ENCODE peak calls at places on chromosomes 6 and 20, in eight cellular contexts. B is SJSA1, J is tibial artery, F is right lobe of liver, I is testis, G is aorta, P is thyroid gland, W is H1. E is an unnamed sample.

GRCh38 chr20:60270341-60270740 is 312.1 kb downstream of the CDH26 start:
- DNase-seq in B (no peak), F (no peak), G (no peak), W (no peak), I (no peak), J (no peak), P (no peak), E (no peak)

GRCh38 chr6:55825402-55826051 is 49.9 kb downstream of the BMP5 start:
- DNase-seq in B (no peak), G (no peak), P (no peak), F (no peak), J (no peak), W (no peak), I (peak; percentile 45), E (peak; percentile 79)

GRCh38 chr6:121770943-121771342 is 335.5 kb downstream of the GJA1 start:
- DNase-seq in G (no peak), J (no peak), F (no peak), B (no peak), I (no peak), W (no peak), P (no peak), E (no peak)

GRCh38 chr6:7047966-7048365 is 59.8 kb upstream of the RREB1 start:
- DNase-seq in B (no peak), W (no peak), J (no peak), P (no peak), G (no peak), I (no peak), F (no peak), E (no peak)

GRCh38 chr6:626236-626635 is 30.7 kb downstream of the HUS1B start:
- DNase-seq in P (no peak), F (no peak), B (peak; percentile 93), I (no peak), J (no peak), G (no peak), W (no peak), E (peak; percentile 89)

GRCh38 chr20:6480328-6481030 is 287.0 kb upstream of the BMP2 start:
- DNase-seq in B (no peak), P (no peak), G (no peak), W (no peak), J (no peak), F (no peak), I (no peak), E (no peak)

GRCh38 chr6:142452993-142453392 is 151.2 kb downstream of the ADGRG6 start:
- DNase-seq in G (no peak), P (no peak), I (no peak), J (no peak), F (no peak), B (no peak), W (no peak), E (no peak)

GRCh38 chr6:24827162-24827561 is 28.4 kb upstream of the ARMH2 start:
- DNase-seq in P (peak; percentile 96), B (no peak), W (no peak), F (no peak), I (no peak), G (no peak), J (no peak), E (no peak)

GRCh38 chr6:137707590-137708360 is 159.3 kb upstream of the TNFAIP3 start:
- DNase-seq in B (peak; percentile 66), G (peak; percentile 68), I (peak; percentile 77), P (peak; percentile 63), J (peak; percentile 73), W (no peak), F (peak; percentile 77), E (peak; percentile 90)

DNA sequence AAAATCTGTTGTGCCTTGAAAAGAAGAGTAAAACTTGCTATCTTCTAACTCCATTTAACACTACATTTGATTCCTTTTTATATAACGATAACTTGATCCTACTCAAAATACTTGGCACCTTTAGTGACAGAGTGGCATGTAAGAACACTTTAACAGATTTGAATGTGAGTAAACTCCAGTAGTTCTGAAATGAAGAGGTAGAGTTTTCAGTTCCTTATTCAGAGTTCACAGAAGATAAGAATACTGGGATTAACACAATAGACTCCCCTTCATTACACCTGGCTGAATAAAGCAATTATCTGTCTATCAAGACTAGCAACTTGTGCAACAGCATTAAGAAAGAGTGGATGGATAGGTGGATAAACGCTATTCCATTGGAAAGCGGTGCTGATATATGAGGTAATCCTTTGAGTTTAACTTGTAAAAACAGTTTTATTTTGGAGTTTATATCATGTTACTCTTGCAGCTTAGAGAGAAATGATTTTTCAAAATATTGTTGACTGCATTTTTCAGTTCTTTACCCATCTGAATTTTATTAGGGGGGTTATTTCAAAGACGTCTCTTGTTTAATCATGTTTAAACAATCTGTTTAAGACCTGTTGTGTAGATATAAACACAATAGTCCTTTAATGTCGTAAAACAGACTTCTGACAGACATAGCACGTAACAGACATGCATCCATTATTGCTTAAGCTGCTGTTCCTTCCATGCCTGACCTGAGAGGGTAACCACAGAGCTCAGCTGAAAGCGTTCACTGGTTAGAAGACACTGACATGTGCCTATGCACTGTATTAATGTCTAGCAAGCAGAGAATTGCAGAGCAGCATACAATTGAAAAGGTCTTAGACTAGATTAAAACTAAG is 102.3 kb upstream of the SUPT3H start:
- DNase-seq in W (no peak), J (no peak), P (no peak), G (no peak), B (no peak), I (no peak), F (no peak), E (no peak)
- H3K27ac ChIP-seq in W (no peak overlapping the region), J (no peak overlapping the region), P (no peak overlapping the region), G (no peak overlapping the region), B (peak overlapping the region; percentile 78), I (no peak overlapping the region), F (no peak overlapping the region), E (no peak overlapping the region)

GRCh38 chr20:4016349-4017050 is 1.1 kb upstream of the RNF24 start:
- DNase-seq in G (no peak), F (no peak), B (no peak), W (no peak), I (no peak), P (no peak), J (no peak), E (no peak)

GRCh38 chr20:4021905-4022304 is 6.5 kb upstream of the RNF24 start:
- DNase-seq in B (no peak), F (no peak), P (no peak), I (no peak), J (no peak), W (no peak), G (no peak), E (no peak)

GRCh38 chr20:4020256-4020655 is 4.9 kb upstream of the RNF24 start:
- DNase-seq in P (peak; percentile 64), F (no peak), I (no peak), W (no peak), J (no peak), G (no peak), B (no peak), E (no peak)

GRCh38 chr20:4017051-4017702 is 1.8 kb upstream of the RNF24 start:
- DNase-seq in G (no peak), I (no peak), P (no peak), B (no peak), F (no peak), J (no peak), W (no peak), E (no peak)

DNA sequence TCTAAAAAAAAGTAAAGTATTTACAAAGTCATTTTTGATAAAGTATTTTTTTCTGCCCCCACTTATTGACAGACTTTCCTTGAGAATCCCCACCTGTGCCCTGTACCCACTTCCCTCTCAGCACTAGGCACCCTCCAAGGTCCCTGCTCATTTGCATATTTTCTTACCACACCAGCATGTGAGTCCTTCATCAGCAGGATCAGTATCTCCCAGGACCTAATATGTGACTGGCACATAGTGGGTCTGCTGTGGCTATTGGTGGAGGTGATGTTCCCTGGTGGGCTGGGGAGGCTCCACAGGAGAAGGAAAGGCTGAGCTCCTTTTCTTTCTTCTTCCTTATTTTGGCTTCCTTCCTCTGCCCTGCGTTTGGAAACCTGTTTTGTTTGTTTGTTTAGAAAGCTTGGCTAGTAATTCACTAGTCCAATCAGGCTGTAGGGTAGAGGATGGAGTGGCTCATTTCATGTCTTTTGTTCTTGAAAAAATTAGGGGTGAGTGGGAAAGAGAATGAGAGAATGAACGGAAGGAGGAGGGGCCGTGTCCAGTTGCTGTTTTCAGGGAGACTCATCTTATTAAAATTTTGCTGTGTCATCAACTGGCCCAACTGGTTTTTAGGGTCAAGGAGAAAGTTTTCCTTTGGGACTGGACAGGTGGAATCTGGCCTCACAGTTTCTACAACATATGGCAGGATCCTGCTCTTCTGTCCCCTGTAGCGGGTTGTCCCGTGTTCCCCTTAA is 2.8 kb upstream of the RNF24 start:
- DNase-seq in W (no peak), P (peak; percentile 42), J (no peak), F (no peak), G (no peak), B (no peak), I (no peak), E (no peak)
- H3K4me3 ChIP-seq in W (no peak overlapping the region), P (no peak overlapping the region), J (no peak overlapping the region), F (no peak overlapping the region), G (no peak overlapping the region), B (no peak overlapping the region), I (no peak overlapping the region), E (no peak overlapping the region)

GRCh38 chr6:131761061-131761761 is 46.6 kb upstream of the ENPP1 start:
- DNase-seq in G (no peak), J (no peak), W (no peak), F (no peak), P (no peak), B (no peak), I (no peak), E (no peak)
- H3K4me1 ChIP-seq in G (peaks cover 4% of the 10 kb centered on the region), J (no peaks in the 10 kb centered on the region), W (no peaks in the 10 kb centered on the region), F (no peaks in the 10 kb centered on the region), P (no peaks in the 10 kb centered on the region), B (peaks cover 48% of the 10 kb centered on the region), I (peaks cover 13% of the 10 kb centered on the region), E (peaks cover 5% of the 10 kb centered on the region)

GRCh38 chr6:111566222-111566717 is 39.4 kb downstream of the TRAF3IP2 start:
- DNase-seq in W (no peak), B (no peak), G (no peak), I (no peak), F (no peak), J (no peak), P (no peak), E (no peak)
- H3K27ac ChIP-seq in W (no peak overlapping the region), B (no peak overlapping the region), G (peak overlapping the region; percentile 9), I (peak overlapping the region; percentile 9), F (no peak overlapping the region), J (peak overlapping the region; percentile 79), P (peak overlapping the region; percentile 72), E (peak overlapping the region; percentile 89)